ENCODE peak calls at places on chromosomes 4 and X, in four cellular contexts. V is hepatocyte, Y is GM06990, D is HFF-Myc. L is an unnamed sample.

GRCh38 chr4:157984285-157984911 is 188.4 kb downstream of the GASK1B start:
- DNase-seq in V (no peak), Y (no peak), D (no peak), L (no peak)

GRCh38 chr4:184433258-184433892 is 41.0 kb downstream of the IRF2 start:
- DNase-seq in V (no peak), Y (no peak), D (no peak), L (no peak)

GRCh38 chrX:136395271-136395670 is 92.5 kb upstream of the BRS3 start:
- DNase-seq in V (no peak), Y (no peak), D (no peak), L (no peak)

GRCh38 chrX:22247169-22247568 is 25.5 kb upstream of the CBLL2 start:
- DNase-seq in V (no peak), Y (no peak), D (no peak), L (no peak)

GRCh38 chr4:95889662-95890061 is 49.8 kb downstream of the PDHA2 start:
- DNase-seq in V (peak; percentile 17), Y (no peak), D (no peak), L (no peak)

GRCh38 chr4:26360864-26361263 is 40.0 kb downstream of the RBPJ start:
- DNase-seq in V (no peak), Y (no peak), D (no peak), L (no peak)

GRCh38 chr4:163448541-163449203 is 24.9 kb downstream of the TKTL2 start:
- DNase-seq in V (no peak), Y (no peak), D (peak; percentile 9), L (no peak)

GRCh38 chr4:53635697-53636483 is 44.6 kb upstream of the LNX1 start:
- DNase-seq in V (no peak), Y (no peak), D (no peak), L (no peak)

GRCh38 chr4:94126669-94127068 is 81.0 kb upstream of the SMARCAD1 start:
- DNase-seq in V (peak; percentile 16), Y (no peak), D (no peak), L (no peak)

GRCh38 chr4:106312377-106312776 is 3.6 kb downstream of the TBCK start:
- DNase-seq in V (no peak), Y (no peak), D (no peak), L (no peak)

GRCh38 chrX:85544609-85545008 is 165.1 kb upstream of the POF1B start:
- DNase-seq in V (no peak), Y (no peak), D (no peak), L (peak; percentile 9)

DNA sequence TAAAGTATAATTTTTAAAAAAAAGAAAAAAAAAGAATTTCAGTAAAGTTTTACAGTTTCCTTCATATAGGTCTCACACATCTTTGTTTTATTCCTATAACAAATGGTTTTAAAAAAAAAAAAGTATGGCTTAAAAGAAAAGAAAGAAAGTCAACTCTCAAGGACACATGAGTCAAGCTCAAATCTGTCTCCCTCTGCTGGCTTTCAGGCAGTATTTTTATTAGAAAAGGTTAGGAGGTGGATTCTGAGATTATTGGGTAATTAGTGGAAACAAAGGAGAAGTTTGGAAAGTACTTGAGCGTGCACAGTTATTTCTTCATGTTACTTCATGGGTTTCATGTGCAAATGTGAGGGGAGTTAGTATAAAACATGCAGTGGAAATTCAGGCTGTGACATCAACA is 36.6 kb upstream of the BTC start:
- DNase-seq in V (no peak), Y (no peak), D (no peak), L (no peak)
- TF ChIP-seq CTCF in V (peak; percentile 24), Y (peak; percentile 19), D (peak; percentile 27), L (peak; percentile 9)

GRCh38 chr4:3402409-3403103 is 39.2 kb upstream of the HGFAC start:
- DNase-seq in V (no peak), Y (no peak), D (peak; percentile 3), L (no peak)

GRCh38 chr4:3397128-3397527 is 44.6 kb upstream of the HGFAC start:
- DNase-seq in V (no peak), Y (no peak), D (no peak), L (no peak)

GRCh38 chr4:3401436-3402171 is 40.2 kb upstream of the HGFAC start:
- DNase-seq in V (no peak), Y (no peak), D (no peak), L (no peak)

GRCh38 chr4:3396611-3397010 is 45.2 kb upstream of the HGFAC start:
- DNase-seq in V (no peak), Y (no peak), D (no peak), L (no peak)

DNA sequence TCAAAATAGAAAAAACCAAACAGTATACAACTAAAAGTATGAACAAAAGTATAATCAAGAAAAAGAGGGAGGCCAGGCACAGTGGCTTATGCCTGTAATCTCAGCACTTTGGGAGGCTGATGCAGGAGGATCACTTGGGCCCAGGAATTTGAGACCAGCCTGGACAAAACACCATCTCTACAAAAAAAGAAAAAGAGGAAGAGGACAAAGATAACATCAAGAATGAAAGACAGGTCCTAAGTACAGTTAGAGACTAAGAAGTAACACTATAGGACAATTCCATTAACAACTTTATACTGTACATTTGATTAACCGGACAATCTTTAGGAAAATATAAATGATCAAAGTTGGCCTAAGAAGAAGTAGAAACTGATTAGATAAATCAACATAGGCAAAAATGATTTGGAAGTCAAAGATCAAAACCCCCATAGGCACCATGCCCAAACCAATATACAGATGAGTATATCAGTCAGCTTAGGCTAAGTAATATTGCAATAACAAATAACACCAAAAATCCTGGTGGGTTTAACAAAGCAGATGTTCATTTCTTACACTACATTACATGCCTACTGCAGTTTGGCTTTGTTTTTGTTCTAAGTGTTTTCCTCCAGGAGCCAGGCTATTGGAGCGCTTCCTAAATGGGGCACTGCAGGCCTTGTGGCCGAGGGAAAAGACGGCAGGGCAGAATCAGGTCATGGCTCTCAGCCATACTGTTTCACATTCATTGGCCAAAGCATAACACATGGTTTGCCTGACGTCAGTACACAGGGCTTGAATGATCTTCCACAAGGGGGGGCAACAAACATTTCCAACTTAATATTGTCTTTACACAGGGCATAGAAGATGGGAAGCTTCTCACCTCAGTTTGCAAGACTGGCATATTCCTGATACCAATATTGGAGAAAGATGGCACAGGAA is 42.2 kb upstream of the HGFAC start:
- DNase-seq in V (no peak), Y (no peak), D (no peak), L (no peak)
- TF ChIP-seq CTCF in V (no peak), Y (no peak), D (no peak), L (no peak)

GRCh38 chr4:154065368-154065767 is 276.5 kb upstream of the SFRP2 start:
- DNase-seq in V (no peak), Y (no peak), D (no peak), L (no peak)

DNA sequence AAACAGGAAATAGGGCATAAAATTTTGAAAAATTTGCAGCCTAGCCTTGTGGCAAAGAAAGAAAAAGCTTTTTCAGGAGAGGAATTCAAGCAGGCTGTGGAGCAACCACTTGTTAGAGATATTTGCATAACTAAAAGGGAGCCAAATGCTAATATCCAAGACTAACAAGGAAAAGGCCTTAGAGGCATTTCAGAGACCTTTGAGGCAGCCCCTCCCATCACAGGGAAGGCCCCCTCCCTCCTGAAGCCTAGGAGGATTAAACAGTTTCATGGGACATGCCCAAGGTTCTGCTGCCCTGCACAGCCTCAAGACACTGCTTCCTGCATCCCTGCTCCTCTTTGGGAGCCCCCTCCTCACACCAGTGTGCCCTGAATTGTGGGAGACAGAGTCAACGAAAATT is 275.4 kb upstream of the SFRP2 start:
- DNase-seq in V (no peak), Y (no peak), D (no peak), L (no peak)
- TF ChIP-seq CTCF in V (no peak), Y (no peak), D (no peak), L (no peak)

DNA sequence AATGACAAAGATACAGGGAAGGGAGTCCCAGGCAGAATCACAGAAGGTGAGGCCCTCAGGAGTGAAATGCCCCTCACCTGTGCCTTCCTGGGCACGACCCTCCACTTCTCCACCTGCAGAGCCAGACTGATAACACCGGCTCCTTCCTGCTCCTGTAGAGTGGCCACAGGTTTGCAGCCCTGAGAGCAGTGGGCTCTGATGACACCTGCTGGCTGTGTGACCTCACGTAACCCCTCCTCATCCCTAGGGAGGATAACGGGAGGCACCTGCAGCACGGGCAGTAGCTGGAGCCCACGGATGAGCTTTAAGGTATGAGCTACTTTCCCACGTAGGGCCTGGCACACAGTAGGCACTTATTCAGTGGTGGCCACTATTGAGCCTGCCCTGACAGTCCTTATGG is 25.5 kb upstream of the MAN2B2 start:
- DNase-seq in V (no peak), Y (no peak), D (no peak), L (no peak)
- TF ChIP-seq CTCF in V (no peak), Y (no peak), D (no peak), L (no peak)

GRCh38 chr4:8742546-8742945 is 129.1 kb downstream of the HMX1 start:
- DNase-seq in V (no peak), Y (no peak), D (no peak), L (no peak)

GRCh38 chr4:8745828-8746225 is 125.8 kb downstream of the HMX1 start:
- DNase-seq in V (no peak), Y (no peak), D (no peak), L (no peak)

GRCh38 chr4:8746523-8747466 is 124.8 kb downstream of the HMX1 start:
- DNase-seq in V (no peak), Y (no peak), D (no peak), L (no peak)

GRCh38 chr4:8745036-8745827 is 126.4 kb downstream of the HMX1 start:
- DNase-seq in V (no peak), Y (no peak), D (no peak), L (no peak)

DNA sequence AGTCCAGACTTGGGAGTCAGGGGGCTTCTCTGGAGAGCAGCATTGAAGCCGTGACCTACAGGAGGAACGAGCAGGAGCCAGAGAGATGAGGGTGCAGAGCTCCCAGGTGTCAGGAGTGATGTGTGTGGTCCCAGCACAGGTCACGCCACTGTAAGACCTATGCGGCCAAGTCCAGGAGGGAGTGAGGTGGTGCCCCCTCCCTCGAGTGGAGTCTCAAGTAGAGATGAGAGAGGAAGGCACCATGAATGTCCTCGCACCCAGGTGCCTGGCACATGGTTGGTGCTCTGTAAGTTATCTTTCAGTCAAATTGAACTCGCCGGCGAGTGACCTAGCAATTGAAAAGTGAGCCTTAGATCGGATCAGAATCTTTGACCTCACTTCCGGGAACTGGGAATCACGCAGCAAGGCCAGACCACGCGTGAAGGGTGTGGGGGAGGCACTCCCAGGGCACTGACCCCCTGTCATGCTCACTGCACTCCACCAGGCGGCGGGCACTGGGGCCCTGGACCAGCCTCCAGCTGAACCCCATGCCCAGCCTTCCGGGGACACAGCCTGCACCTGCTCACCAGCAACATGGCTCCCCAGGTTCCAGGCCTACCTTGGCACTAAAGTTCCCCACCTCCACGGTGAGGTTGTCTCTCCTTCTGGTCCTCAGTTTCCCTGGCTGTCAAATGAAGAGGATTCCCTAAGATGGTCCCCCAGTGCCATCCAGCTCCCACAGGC is 127.4 kb downstream of the HMX1 start:
- DNase-seq in V (no peak), Y (no peak), D (no peak), L (no peak)
- TF ChIP-seq CTCF in V (no peak), Y (no peak), D (no peak), L (no peak)

DNA sequence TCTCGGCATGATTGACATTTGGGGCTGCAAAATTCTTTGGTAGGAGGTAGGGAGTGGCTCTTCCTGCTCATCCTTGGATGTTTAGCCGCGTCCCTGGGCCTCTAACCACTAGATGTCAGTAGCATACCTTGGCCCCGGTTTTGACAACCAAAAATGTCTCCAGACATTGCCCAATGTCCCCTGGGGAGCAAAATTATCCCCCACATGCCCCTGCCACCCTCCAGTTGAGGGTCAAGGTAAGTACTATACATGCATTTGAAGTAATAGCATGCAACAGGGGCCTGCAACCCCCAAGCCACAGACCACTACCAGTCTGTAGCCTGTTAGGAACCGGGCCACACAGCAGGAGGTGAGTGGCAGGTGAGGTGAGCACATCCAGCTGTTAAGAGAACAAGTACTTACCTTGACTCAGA is 17.6 kb upstream of the KIAA1210 start:
- DNase-seq in V (peak; percentile 26), Y (no peak), D (no peak), L (no peak)
- TF ChIP-seq CTCF in V (peak; percentile 38), Y (peak; percentile 50), D (peak; percentile 63), L (peak; percentile 26)

L was measured in GM13977.